ENCODE peak calls at places on chromosomes 4 and X, in six cellular contexts. I is suprapubic skin, Q is HCT116, N is endothelial cell of umbilical vein, P is spleen, J is upper lobe of left lung. C is an unnamed sample.

GRCh38 chr4:6727081-6727942 is 11.3 kb downstream of the BLOC1S4 start:
- DNase-seq in I (no peak), Q (no peak), N (no peak), P (peak), J (peak), C (no peak)

GRCh38 chr4:143382539-143382938 is 45.9 kb downstream of the GAB1 start:
- DNase-seq in I (no peak), Q (no peak), N (peak), P (no peak), J (no peak), C (no peak)

GRCh38 chr4:176539785-176540175 is 220.0 kb downstream of the SPCS3 start:
- DNase-seq in I (no peak), Q (no peak), N (no peak), P (no peak), J (no peak), C (no peak)

GRCh38 chr4:2836391-2836859 is 7.2 kb upstream of the ADD1 start:
- DNase-seq in I (no peak), Q (no peak), N (no peak), P (no peak), J (peak), C (no peak)

GRCh38 chrX:67596839-67597790 is 53.3 kb downstream of the AR start:
- DNase-seq in I (no peak), Q (no peak), N (no peak), P (no peak), J (no peak), C (no peak)

GRCh38 chr4:62670509-62670908 is 1470.4 kb downstream of the ADGRL3 start:
- DNase-seq in I (no peak), Q (no peak), N (no peak), P (no peak), J (no peak), C (no peak)

GRCh38 chrX:10126044-10126443 is 30.7 kb upstream of the CLCN4 start:
- DNase-seq in I (no peak), Q (no peak), N (no peak), P (no peak), J (peak), C (no peak)

GRCh38 chrX:42837747-42838146 is 59.8 kb upstream of the PPP1R2C start:
- DNase-seq in I (no peak), Q (no peak), N (no peak), P (no peak), J (no peak), C (no peak)

GRCh38 chr4:175298119-175298518 is 380.0 kb downstream of the ADAM29 start:
- DNase-seq in I (no peak), Q (no peak), N (no peak), P (no peak), J (no peak), C (no peak)

GRCh38 chr4:60723796-60724195 is 476.3 kb upstream of the ADGRL3 start:
- DNase-seq in I (no peak), Q (no peak), N (no peak), P (no peak), J (no peak), C (no peak)

GRCh38 chrX:121000589-121000988 is 15.0 kb upstream of the CT47A1 start:
- DNase-seq in I (no peak), Q (peak), N (peak), P (no peak), J (no peak), C (peak)

GRCh38 chr4:107978716-107979451 is 10.8 kb upstream of the HADH start:
- DNase-seq in I (no peak), Q (no peak), N (no peak), P (no peak), J (no peak), C (no peak)

GRCh38 chrX:135975421-135975820 is 1.6 kb upstream of the MMGT1 start:
- DNase-seq in I (no peak), Q (no peak), N (no peak), P (no peak), J (no peak), C (no peak)

GRCh38 chr4:68372588-68372987 is 22.7 kb upstream of the YTHDC1 start:
- DNase-seq in I (no peak), Q (no peak), N (no peak), P (no peak), J (no peak), C (no peak)

GRCh38 chrX:48507246-48507645 is 1.5 kb upstream of the PORCN start:
- DNase-seq in I (no peak), Q (no peak), N (no peak), P (peak), J (no peak), C (no peak)

GRCh38 chr4:1870328-1870577 is 940 bp upstream of the NSD2 start:
- DNase-seq in I (peak), Q (peak), N (no peak), P (peak), J (peak), C (no peak)

GRCh38 chrX:145817666-145818521 is at the start of gene SLITRK2:
- DNase-seq in I (no peak), Q (no peak), N (no peak), P (peak), J (peak), C (no peak)
- H3K4me3 ChIP-seq in I (peak), Q (no peak), N (no peak), P (peak), J (no peak), C (peak)

GRCh38 chrX:39704590-39704989 is 393.2 kb downstream of the BCOR start:
- DNase-seq in I (no peak), Q (no peak), N (no peak), P (no peak), J (no peak), C (no peak)

GRCh38 chrX:39709364-39709763 is 388.4 kb downstream of the BCOR start:
- DNase-seq in I (no peak), Q (no peak), N (no peak), P (no peak), J (no peak), C (no peak)

GRCh38 chrX:39703307-39703706 is 394.5 kb downstream of the BCOR start:
- DNase-seq in I (no peak), Q (no peak), N (no peak), P (no peak), J (no peak), C (no peak)

DNA sequence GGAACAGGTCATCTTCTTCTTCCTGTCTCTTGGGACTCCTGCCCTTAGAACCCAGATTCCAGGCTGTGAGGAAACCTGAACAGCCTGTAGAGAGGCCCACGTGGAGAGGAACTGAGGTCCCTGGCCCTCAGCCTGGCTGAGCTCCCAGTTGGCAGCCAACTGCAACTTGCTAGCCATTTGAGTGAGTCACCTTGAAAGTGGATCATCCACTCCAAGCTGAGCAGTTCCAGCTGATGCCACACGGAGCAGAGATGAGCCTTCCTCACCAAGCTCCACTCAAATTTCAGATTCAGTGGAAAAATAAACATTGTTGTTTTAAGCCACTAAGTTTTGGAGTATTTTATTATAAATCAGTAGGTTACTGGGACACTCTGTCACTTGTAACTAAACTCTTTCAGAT is 392.5 kb downstream of the BCOR start:
- DNase-seq in I (no peak), Q (peak), N (peak), P (no peak), J (no peak), C (no peak)
- TF ChIP-seq POLR2AphosphoS5 in I (no peak), Q (no peak), N (peak), P (no peak), J (no peak), C (no peak)

DNA sequence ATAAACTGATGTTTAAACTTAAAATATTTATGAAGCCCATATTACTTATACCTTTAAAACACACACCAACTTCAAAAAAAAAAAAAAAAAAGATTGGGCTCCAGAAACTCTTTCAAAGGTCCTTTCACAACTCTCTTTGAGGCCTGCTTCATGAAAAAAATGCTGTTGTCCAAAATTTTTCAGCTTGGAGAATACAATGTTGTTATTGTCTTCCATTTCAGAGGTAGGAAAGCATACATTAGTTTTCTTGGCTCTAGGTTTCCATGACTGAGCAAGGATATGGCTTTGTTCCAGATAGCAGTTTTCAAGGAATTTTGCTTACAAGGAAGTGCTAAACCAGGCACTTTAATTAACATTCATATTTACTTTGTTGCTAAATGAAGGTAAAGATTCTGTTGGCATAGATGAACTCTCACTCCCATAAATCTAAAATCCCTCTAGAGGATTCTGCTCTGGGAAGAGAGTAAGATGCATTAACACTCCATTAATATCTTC is 118.6 kb downstream of the COL25A1 start:
- DNase-seq in I (no peak), Q (no peak), N (peak), P (no peak), J (no peak), C (no peak)
- H3K4me3 ChIP-seq in I (no peak), Q (no peak), N (no peak), P (no peak), J (no peak), C (no peak)

DNA sequence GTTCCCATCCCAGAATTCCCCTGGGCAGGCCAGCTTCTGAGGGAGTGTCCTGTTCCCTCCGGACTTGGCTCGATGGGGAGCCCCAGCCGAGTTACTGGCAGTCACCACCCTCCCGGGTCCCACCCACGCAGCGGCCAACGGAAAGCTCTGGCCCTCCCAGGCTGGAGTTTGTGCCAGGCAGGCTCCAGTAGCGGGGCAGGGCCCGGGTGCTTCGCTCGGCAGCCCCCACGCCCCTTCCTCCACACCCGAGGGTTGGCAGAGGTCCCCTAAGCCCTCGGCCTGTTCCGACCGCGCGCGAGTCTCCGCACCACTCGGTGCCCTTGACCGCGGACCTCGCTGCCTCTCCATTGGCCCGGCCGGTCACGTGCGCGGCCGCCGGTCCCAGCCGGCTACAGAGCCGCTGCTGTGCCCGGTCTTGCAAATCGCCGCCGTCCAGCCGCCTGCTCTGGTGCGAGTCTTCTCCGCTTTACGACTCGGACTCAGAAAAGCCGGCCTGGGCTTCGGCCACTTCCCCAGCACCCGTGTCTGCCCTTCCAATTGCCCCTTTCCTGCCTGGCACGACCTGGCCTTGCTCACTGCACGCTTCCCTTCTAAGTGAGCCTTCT is 20.8 kb upstream of the MTM1 start:
- DNase-seq in I (peak), Q (no peak), N (peak), P (peak), J (peak), C (no peak)
- TF ChIP-seq POLR2AphosphoS5 in I (no peak), Q (no peak), N (no peak), P (peak), J (peak), C (no peak)

GRCh38 chr4:13546855-13547562 is 2.7 kb upstream of the NKX3-2 start:
- DNase-seq in I (no peak), Q (no peak), N (no peak), P (peak), J (peak), C (no peak)

GRCh38 chr4:13547563-13548041 is 3.3 kb upstream of the NKX3-2 start:
- DNase-seq in I (no peak), Q (no peak), N (no peak), P (peak), J (peak), C (no peak)

GRCh38 chr4:13548059-13548983 is 4.0 kb upstream of the NKX3-2 start:
- DNase-seq in I (no peak), Q (no peak), N (no peak), P (peak), J (peak), C (no peak)

GRCh38 chr4:13546374-13546854 is 2.1 kb upstream of the NKX3-2 start:
- DNase-seq in I (no peak), Q (no peak), N (no peak), P (no peak), J (no peak), C (no peak)

DNA sequence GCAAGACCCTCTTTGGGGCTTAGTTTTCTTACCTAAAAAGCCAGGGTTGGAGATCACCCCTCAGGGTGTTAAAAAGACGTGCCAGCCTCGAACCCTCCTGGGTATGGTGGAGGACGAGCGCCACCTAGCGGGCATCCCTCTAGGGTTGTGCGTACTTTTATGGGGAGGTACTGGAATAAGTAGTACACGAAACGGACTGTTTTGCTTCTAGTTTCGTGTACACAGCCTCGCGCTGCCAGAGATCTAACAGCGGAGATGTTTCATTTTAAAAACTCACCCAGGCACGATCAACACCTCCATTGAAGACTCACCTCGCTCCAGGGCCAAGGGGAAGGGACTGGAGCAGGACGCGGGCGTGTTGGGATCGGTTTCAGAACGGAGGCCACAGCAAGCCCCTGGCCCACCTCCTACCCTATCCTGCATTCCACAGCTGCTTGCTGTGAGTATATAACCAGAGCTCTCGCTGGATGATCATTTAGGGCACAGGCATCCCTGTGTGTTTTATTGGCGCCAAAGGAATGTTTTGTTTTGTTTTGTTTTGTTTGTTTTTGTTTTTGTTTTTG is 4.8 kb upstream of the NKX3-2 start:
- DNase-seq in I (no peak), Q (peak), N (peak), P (peak), J (no peak), C (peak)
- H3K4me3 ChIP-seq in I (peak), Q (peak), N (peak), P (peak), J (no peak), C (peak)

GRCh38 chr4:188266386-188266785 is 127.1 kb downstream of the TRIML1 start:
- DNase-seq in I (no peak), Q (no peak), N (no peak), P (no peak), J (no peak), C (no peak)
- TF ChIP-seq POLR2AphosphoS5 in I (no peak), Q (no peak), N (no peak), P (no peak), J (no peak), C (no peak)

GRCh38 chrX:2710496-2710895 is 19.4 kb downstream of the CD99 start:
- DNase-seq in I (no peak), Q (no peak), N (no peak), P (no peak), J (no peak), C (no peak)

GRCh38 chrX:2708016-2708415 is 16.9 kb downstream of the CD99 start:
- DNase-seq in I (no peak), Q (no peak), N (no peak), P (peak), J (no peak), C (no peak)

GRCh38 chrX:2708601-2709200 is 17.6 kb downstream of the CD99 start:
- DNase-seq in I (no peak), Q (no peak), N (no peak), P (peak), J (no peak), C (no peak)

GRCh38 chrX:2711441-2711840 is 20.3 kb downstream of the CD99 start:
- DNase-seq in I (no peak), Q (no peak), N (no peak), P (no peak), J (no peak), C (no peak)

DNA sequence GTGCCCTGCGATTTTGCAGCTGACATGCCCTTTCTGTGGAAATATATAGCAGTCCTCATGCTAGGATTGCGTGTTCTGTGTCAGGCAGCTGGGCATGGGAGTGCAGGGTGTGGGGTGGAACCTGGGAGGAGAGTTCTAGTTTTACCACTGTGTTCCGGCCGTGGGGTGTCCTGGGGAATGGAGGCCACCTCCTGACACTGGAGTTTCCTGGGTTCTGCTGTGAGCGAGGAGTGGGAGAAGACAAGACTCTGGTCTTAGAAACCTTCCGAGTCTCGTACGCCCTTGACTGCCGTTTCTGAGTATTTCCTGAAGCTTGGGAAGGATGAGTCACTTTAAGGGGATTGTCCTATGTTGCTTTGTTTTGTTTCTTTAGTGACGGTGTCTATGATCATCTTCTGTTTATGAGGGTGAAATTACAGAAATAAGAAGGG is 19.0 kb downstream of the CD99 start:
- DNase-seq in I (peak), Q (peak), N (peak), P (peak), J (no peak), C (no peak)
- H3K4me3 ChIP-seq in I (peak), Q (peak), N (no peak), P (no peak), J (no peak), C (peak)

GRCh38 chr4:184617611-184618196 is 31.5 kb downstream of the CASP3 start:
- DNase-seq in I (no peak), Q (no peak), N (no peak), P (no peak), J (peak), C (peak)
- TF ChIP-seq POLR2AphosphoS5 in I (no peak), Q (no peak), N (no peak), P (no peak), J (no peak), C (no peak)

C was measured in SK-N-MC.